ENCODE peak calls at places on chromosomes 2 and 18, in ten cellular contexts. T, M, L, B, D, O, W, U, X and P are unnamed samples.

GRCh38 chr2:43139501-43139900 is 86.9 kb downstream of the ZFP36L2 start:
- DNase-seq in M (no peak), T (no peak), O (no peak), L (no peak), W (no peak), X (no peak), B (no peak), D (no peak), U (peak; percentile 46), P (no peak)

GRCh38 chr2:231463698-231464575 is at the start of gene NCL:
- DNase-seq in B (peak; percentile 92), L (peak; percentile 98), W (peak; percentile 82), U (peak; percentile 94), O (peak; percentile 97), T (peak; percentile 92), D (peak; percentile 92), M (peak; percentile 82), X (peak; percentile 88), P (peak; percentile 95)

GRCh38 chr18:49174478-49174877 is 223.7 kb upstream of the SMAD7 start:
- DNase-seq in W (no peak), X (no peak), T (no peak), L (peak; percentile 60), M (no peak), B (no peak), U (no peak), O (peak; percentile 96), D (no peak), P (no peak)

GRCh38 chr2:119371111-119371510 is 4.3 kb downstream of the DBI start:
- DNase-seq in U (no peak), L (no peak), B (no peak), D (no peak), W (no peak), X (no peak), M (no peak), O (no peak), T (no peak), P (no peak)

GRCh38 chr2:96161785-96162367 is 16.6 kb upstream of the DUSP2 start:
- DNase-seq in L (no peak), M (no peak), U (no peak), D (no peak), X (no peak), B (no peak), T (no peak), W (peak; percentile 1), O (no peak), P (peak; percentile 26)

GRCh38 chr18:55998071-55998522 is 410.1 kb upstream of the TCF4 start:
- DNase-seq in O (peak; percentile 46), M (peak; percentile 4), W (no peak), L (peak; percentile 64), B (peak; percentile 66), T (no peak), X (peak; percentile 26), D (peak; percentile 93), U (no peak), P (no peak)

GRCh38 chr2:54597153-54597827 is 126.2 kb upstream of the EML6 start:
- DNase-seq in D (no peak), M (no peak), B (no peak), T (no peak), O (peak; percentile 75), W (no peak), X (peak; percentile 74), L (peak; percentile 60), U (no peak), P (no peak)

GRCh38 chr18:40094441-40094840 is 1860.6 kb upstream of the PIK3C3 start:
- DNase-seq in T (no peak), O (no peak), D (no peak), B (no peak), M (no peak), X (no peak), L (peak; percentile 1), U (no peak), W (no peak), P (no peak)

GRCh38 chr2:196170202-196170680 is 1.1 kb downstream of the STK17B start:
- DNase-seq in B (no peak), X (no peak), O (peak; percentile 58), T (peak; percentile 43), M (peak; percentile 20), U (no peak), W (peak; percentile 53), D (peak; percentile 45), L (peak; percentile 56), P (peak; percentile 72)

GRCh38 chr18:48866028-48866733 is 84.6 kb downstream of the SMAD7 start:
- DNase-seq in L (peak; percentile 52), T (no peak), W (no peak), D (no peak), M (peak; percentile 79), O (peak; percentile 68), X (peak; percentile 60), B (no peak), U (peak; percentile 86), P (no peak)

GRCh38 chr18:8140841-8141501 is 468.3 kb upstream of the RAB12 start:
- DNase-seq in D (no peak), B (no peak), L (no peak), T (no peak), X (no peak), W (no peak), U (no peak), M (no peak), O (peak; percentile 18), P (no peak)

GRCh38 chr2:42072349-42073118 is 24.7 kb downstream of the PKDCC start:
- DNase-seq in W (no peak), M (peak; percentile 62), L (no peak), T (no peak), O (peak; percentile 37), B (no peak), U (no peak), D (peak; percentile 55), X (peak; percentile 86), P (no peak)

GRCh38 chr18:46243673-46244072 is 139.5 kb downstream of the HAUS1 start:
- DNase-seq in D (no peak), X (no peak), W (no peak), M (no peak), O (no peak), L (no peak), T (no peak), B (no peak), U (no peak), P (no peak)

GRCh38 chr2:202069189-202070050 is 3.6 kb upstream of the KIAA2012 start:
- DNase-seq in X (no peak), D (no peak), U (no peak), B (no peak), M (no peak), W (no peak), L (no peak), T (no peak), O (no peak), P (peak; percentile 41)

GRCh38 chr2:43169987-43170732 is 56.2 kb downstream of the ZFP36L2 start:
- DNase-seq in L (no peak), M (no peak), X (no peak), U (no peak), O (no peak), B (no peak), T (peak; percentile 70), D (peak; percentile 52), W (peak; percentile 49), P (no peak)

GRCh38 chr2:239828192-239828972 is 196.8 kb downstream of the NDUFA10 start:
- DNase-seq in L (no peak), D (no peak), O (no peak), T (no peak), U (peak; percentile 73), W (no peak), M (no peak), X (no peak), B (no peak), P (no peak)

GRCh38 chr2:236200378-236200777 is 32.2 kb upstream of the GBX2 start:
- DNase-seq in M (no peak), O (no peak), W (no peak), D (no peak), T (no peak), X (no peak), B (no peak), U (no peak), L (no peak), P (no peak)

GRCh38 chr2:102488063-102488462 is 15.0 kb downstream of the SLC9A4 start:
- DNase-seq in L (peak; percentile 98), D (no peak), X (no peak), O (peak; percentile 55), U (no peak), M (no peak), B (no peak), W (no peak), T (no peak), P (no peak)

GRCh38 chr2:147164563-147164962 is 680.3 kb upstream of the ACVR2A start:
- DNase-seq in W (no peak), O (no peak), M (no peak), X (no peak), B (no peak), T (no peak), U (peak; percentile 53), D (no peak), L (no peak), P (no peak)